ENCODE peak calls at places on chromosomes 13 and 19, in eight cellular contexts. One of them, this sample, is unnamed.

GRCh38 chr13:93227906-93228801 is 1.5 kb downstream of the GPC6 start:
- DNase-seq in ovary: peak
- DNase-seq in upper lobe of left lung: peak
- DNase-seq in cardiac fibroblast: peak
- DNase-seq in CD4-positive, alpha-beta T cell: no peak
- DNase-seq in keratinocyte: no peak
- DNase-seq in AG09309: peak
- DNase-seq in AG04449: no peak
- DNase-seq in this sample: peak

GRCh38 chr13:93002071-93002470 is 224.5 kb upstream of the GPC6 start:
- DNase-seq in ovary: no peak
- DNase-seq in upper lobe of left lung: no peak
- DNase-seq in cardiac fibroblast: no peak
- DNase-seq in CD4-positive, alpha-beta T cell: no peak
- DNase-seq in keratinocyte: no peak
- DNase-seq in AG09309: no peak
- DNase-seq in AG04449: no peak
- DNase-seq in this sample: no peak

GRCh38 chr19:19321143-19321577 is 531 bp downstream of the MAU2 start:
- DNase-seq in ovary: no peak
- DNase-seq in upper lobe of left lung: no peak
- DNase-seq in cardiac fibroblast: no peak
- DNase-seq in CD4-positive, alpha-beta T cell: no peak
- DNase-seq in keratinocyte: no peak
- DNase-seq in AG09309: no peak
- DNase-seq in AG04449: no peak
- DNase-seq in this sample: peak

GRCh38 chr13:52599037-52599852 is 43.0 kb upstream of the HNRNPA1L2 start:
- DNase-seq in ovary: no peak
- DNase-seq in upper lobe of left lung: no peak
- DNase-seq in cardiac fibroblast: peak
- DNase-seq in CD4-positive, alpha-beta T cell: no peak
- DNase-seq in keratinocyte: no peak
- DNase-seq in AG09309: no peak
- DNase-seq in AG04449: no peak
- DNase-seq in this sample: no peak

GRCh38 chr19:5826531-5827341 is 12.8 kb downstream of the FUT6 start:
- DNase-seq in ovary: no peak
- DNase-seq in upper lobe of left lung: no peak
- DNase-seq in cardiac fibroblast: peak
- DNase-seq in CD4-positive, alpha-beta T cell: no peak
- DNase-seq in keratinocyte: no peak
- DNase-seq in AG09309: no peak
- DNase-seq in AG04449: no peak
- DNase-seq in this sample: no peak

GRCh38 chr13:67146523-67147130 is 83.5 kb downstream of the PCDH9 start:
- DNase-seq in ovary: no peak
- DNase-seq in upper lobe of left lung: no peak
- DNase-seq in cardiac fibroblast: peak
- DNase-seq in CD4-positive, alpha-beta T cell: no peak
- DNase-seq in keratinocyte: no peak
- DNase-seq in AG09309: no peak
- DNase-seq in AG04449: no peak
- DNase-seq in this sample: no peak

GRCh38 chr19:55212447-55212846 is 3.1 kb upstream of the PTPRH start:
- DNase-seq in ovary: no peak
- DNase-seq in upper lobe of left lung: no peak
- DNase-seq in cardiac fibroblast: no peak
- DNase-seq in CD4-positive, alpha-beta T cell: no peak
- DNase-seq in keratinocyte: no peak
- DNase-seq in AG09309: no peak
- DNase-seq in AG04449: no peak
- DNase-seq in this sample: no peak

GRCh38 chr13:27712421-27712820 is 79.9 kb upstream of the GSX1 start:
- DNase-seq in ovary: no peak
- DNase-seq in upper lobe of left lung: no peak
- DNase-seq in cardiac fibroblast: peak
- DNase-seq in CD4-positive, alpha-beta T cell: peak
- DNase-seq in keratinocyte: no peak
- DNase-seq in AG09309: no peak
- DNase-seq in AG04449: no peak
- DNase-seq in this sample: no peak

GRCh38 chr19:44657211-44657921 is 13.7 kb downstream of the PVR start:
- DNase-seq in ovary: peak
- DNase-seq in upper lobe of left lung: peak
- DNase-seq in cardiac fibroblast: peak
- DNase-seq in CD4-positive, alpha-beta T cell: peak
- DNase-seq in keratinocyte: no peak
- DNase-seq in AG09309: no peak
- DNase-seq in AG04449: no peak
- DNase-seq in this sample: peak

GRCh38 chr13:68304287-68304893 is 1074.3 kb upstream of the PCDH9 start:
- DNase-seq in ovary: no peak
- DNase-seq in upper lobe of left lung: no peak
- DNase-seq in cardiac fibroblast: peak
- DNase-seq in CD4-positive, alpha-beta T cell: no peak
- DNase-seq in keratinocyte: no peak
- DNase-seq in AG09309: no peak
- DNase-seq in AG04449: no peak
- DNase-seq in this sample: no peak

GRCh38 chr19:54882758-54883157 is 8.7 kb downstream of the FCAR start:
- DNase-seq in ovary: no peak
- DNase-seq in upper lobe of left lung: no peak
- DNase-seq in cardiac fibroblast: no peak
- DNase-seq in CD4-positive, alpha-beta T cell: no peak
- DNase-seq in keratinocyte: no peak
- DNase-seq in AG09309: no peak
- DNase-seq in AG04449: no peak
- DNase-seq in this sample: no peak

GRCh38 chr13:49693191-49693733 is 2.0 kb upstream of the EBPL start:
- DNase-seq in ovary: no peak
- DNase-seq in upper lobe of left lung: no peak
- DNase-seq in cardiac fibroblast: peak
- DNase-seq in CD4-positive, alpha-beta T cell: no peak
- DNase-seq in keratinocyte: no peak
- DNase-seq in AG09309: no peak
- DNase-seq in AG04449: no peak
- DNase-seq in this sample: no peak

GRCh38 chr19:6667114-6667627 is 2.8 kb downstream of the TNFSF14 start:
- DNase-seq in ovary: no peak
- DNase-seq in upper lobe of left lung: no peak
- DNase-seq in cardiac fibroblast: no peak
- DNase-seq in CD4-positive, alpha-beta T cell: no peak
- DNase-seq in keratinocyte: no peak
- DNase-seq in AG09309: no peak
- DNase-seq in AG04449: no peak
- DNase-seq in this sample: no peak

GRCh38 chr19:2034729-2035589 is 16.1 kb downstream of the MKNK2 start:
- DNase-seq in ovary: peak
- DNase-seq in upper lobe of left lung: peak
- DNase-seq in cardiac fibroblast: peak
- DNase-seq in CD4-positive, alpha-beta T cell: no peak
- DNase-seq in keratinocyte: no peak
- DNase-seq in AG09309: no peak
- DNase-seq in AG04449: no peak
- DNase-seq in this sample: no peak

GRCh38 chr13:65505941-65506340 is 1724.2 kb downstream of the PCDH9 start:
- DNase-seq in ovary: no peak
- DNase-seq in upper lobe of left lung: no peak
- DNase-seq in cardiac fibroblast: no peak
- DNase-seq in CD4-positive, alpha-beta T cell: no peak
- DNase-seq in keratinocyte: no peak
- DNase-seq in AG09309: no peak
- DNase-seq in AG04449: no peak
- DNase-seq in this sample: no peak
- TF ChIP-seq CTCF in ovary: no peak
- TF ChIP-seq CTCF in upper lobe of left lung: no peak
- TF ChIP-seq CTCF in cardiac fibroblast: no peak
- TF ChIP-seq CTCF in CD4-positive, alpha-beta T cell: no peak
- TF ChIP-seq CTCF in keratinocyte: no peak
- TF ChIP-seq CTCF in AG09309: no peak
- TF ChIP-seq CTCF in AG04449: no peak
- TF ChIP-seq CTCF in this sample: no peak

DNA sequence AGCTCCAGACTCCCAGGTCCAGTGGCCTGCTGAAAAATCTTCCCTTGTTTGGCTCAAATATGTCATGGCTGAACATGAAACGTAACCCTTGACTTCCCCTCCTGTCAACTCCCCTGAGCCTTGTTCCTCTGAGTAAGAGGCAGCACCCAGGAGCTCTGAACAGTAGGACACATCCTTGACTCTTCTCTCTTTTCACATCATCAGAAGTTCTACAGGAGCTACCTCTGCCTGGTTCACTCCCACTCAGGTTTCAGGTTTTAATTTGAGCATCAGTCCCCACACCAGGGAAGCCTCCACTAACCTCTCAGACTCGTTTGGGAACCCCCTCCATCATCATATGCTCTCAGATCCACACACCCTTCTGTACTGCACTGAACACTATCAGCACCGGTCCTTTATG is 30.3 kb downstream of the ZNF823 start:
- DNase-seq in ovary: no peak
- DNase-seq in upper lobe of left lung: no peak
- DNase-seq in cardiac fibroblast: no peak
- DNase-seq in CD4-positive, alpha-beta T cell: no peak
- DNase-seq in keratinocyte: no peak
- DNase-seq in AG09309: no peak
- DNase-seq in AG04449: no peak
- DNase-seq in this sample: no peak
- TF ChIP-seq CTCF in ovary: no peak
- TF ChIP-seq CTCF in upper lobe of left lung: no peak
- TF ChIP-seq CTCF in cardiac fibroblast: no peak
- TF ChIP-seq CTCF in CD4-positive, alpha-beta T cell: no peak
- TF ChIP-seq CTCF in keratinocyte: no peak
- TF ChIP-seq CTCF in AG09309: no peak
- TF ChIP-seq CTCF in AG04449: no peak
- TF ChIP-seq CTCF in this sample: no peak

GRCh38 chr19:40822161-40822560 is 23.2 kb downstream of the EGLN2 start:
- DNase-seq in ovary: no peak
- DNase-seq in upper lobe of left lung: peak
- DNase-seq in cardiac fibroblast: no peak
- DNase-seq in CD4-positive, alpha-beta T cell: no peak
- DNase-seq in keratinocyte: no peak
- DNase-seq in AG09309: no peak
- DNase-seq in AG04449: no peak
- DNase-seq in this sample: no peak
- TF ChIP-seq CTCF in ovary: no peak
- TF ChIP-seq CTCF in upper lobe of left lung: no peak
- TF ChIP-seq CTCF in cardiac fibroblast: no peak
- TF ChIP-seq CTCF in CD4-positive, alpha-beta T cell: no peak
- TF ChIP-seq CTCF in keratinocyte: no peak
- TF ChIP-seq CTCF in AG09309: no peak
- TF ChIP-seq CTCF in AG04449: no peak
- TF ChIP-seq CTCF in this sample: no peak

GRCh38 chr13:21837841-21838551 is 167.1 kb downstream of the FGF9 start:
- DNase-seq in ovary: no peak
- DNase-seq in upper lobe of left lung: no peak
- DNase-seq in cardiac fibroblast: no peak
- DNase-seq in CD4-positive, alpha-beta T cell: no peak
- DNase-seq in keratinocyte: no peak
- DNase-seq in AG09309: no peak
- DNase-seq in AG04449: no peak
- DNase-seq in this sample: no peak
- TF ChIP-seq CTCF in ovary: no peak
- TF ChIP-seq CTCF in upper lobe of left lung: no peak
- TF ChIP-seq CTCF in cardiac fibroblast: no peak
- TF ChIP-seq CTCF in CD4-positive, alpha-beta T cell: no peak
- TF ChIP-seq CTCF in keratinocyte: no peak
- TF ChIP-seq CTCF in AG09309: no peak
- TF ChIP-seq CTCF in AG04449: no peak
- TF ChIP-seq CTCF in this sample: peak

DNA sequence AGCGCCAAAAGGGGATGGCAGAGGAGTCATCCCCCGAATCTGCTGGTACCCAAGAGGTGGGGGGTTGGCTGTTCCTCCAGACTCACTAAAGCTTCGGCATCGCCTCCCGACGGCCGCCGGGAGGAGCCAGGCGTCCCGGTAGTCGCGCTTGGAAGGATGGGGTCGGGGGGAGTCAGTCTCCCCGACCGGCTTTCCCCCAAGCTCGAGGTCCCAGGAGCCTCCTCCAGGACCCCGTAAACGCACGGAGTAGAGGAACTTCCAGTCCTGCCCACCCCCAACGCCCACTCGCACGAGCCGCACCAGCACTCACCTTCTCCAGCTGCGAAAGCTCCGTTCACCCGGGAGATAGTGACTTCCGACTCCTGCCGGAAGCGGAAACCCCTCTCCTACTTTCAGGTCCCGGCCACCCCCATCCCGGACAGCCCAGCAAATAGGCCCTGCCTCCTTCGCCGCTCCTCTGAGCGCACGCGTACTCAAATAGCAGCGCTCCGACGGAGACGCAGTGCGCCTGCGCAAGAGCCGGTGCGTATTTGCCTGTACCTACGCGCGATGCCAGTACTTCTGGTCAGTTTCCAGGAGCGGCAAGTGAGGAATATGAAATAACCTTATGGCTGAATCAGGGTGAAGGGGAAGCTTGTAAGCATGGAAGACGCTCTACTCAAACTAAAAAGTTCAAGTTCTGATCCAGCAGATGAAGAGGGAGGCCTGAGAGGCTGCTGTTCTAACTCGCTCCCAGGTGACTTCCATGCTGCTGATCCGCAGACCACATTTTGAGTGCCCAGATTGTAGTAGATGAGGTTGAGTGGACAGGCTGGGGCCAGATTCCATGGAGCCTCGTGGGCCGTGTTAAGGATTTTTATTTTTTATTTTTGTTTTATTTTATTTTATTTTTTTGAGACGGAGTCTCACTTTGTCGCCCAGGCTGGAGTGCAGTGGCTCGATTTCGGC is at the start of gene ELOF1:
- DNase-seq in ovary: peak
- DNase-seq in upper lobe of left lung: peak
- DNase-seq in cardiac fibroblast: peak
- DNase-seq in CD4-positive, alpha-beta T cell: peak
- DNase-seq in keratinocyte: peak
- DNase-seq in AG09309: peak
- DNase-seq in AG04449: peak
- DNase-seq in this sample: peak
- TF ChIP-seq CTCF in ovary: peak
- TF ChIP-seq CTCF in upper lobe of left lung: no peak
- TF ChIP-seq CTCF in cardiac fibroblast: peak
- TF ChIP-seq CTCF in CD4-positive, alpha-beta T cell: no peak
- TF ChIP-seq CTCF in keratinocyte: peak
- TF ChIP-seq CTCF in AG09309: peak
- TF ChIP-seq CTCF in AG04449: peak
- TF ChIP-seq CTCF in this sample: no peak

GRCh38 chr19:49635530-49636229 is 4.3 kb downstream of the RRAS start:
- DNase-seq in ovary: no peak
- DNase-seq in upper lobe of left lung: no peak
- DNase-seq in cardiac fibroblast: peak
- DNase-seq in CD4-positive, alpha-beta T cell: no peak
- DNase-seq in keratinocyte: no peak
- DNase-seq in AG09309: no peak
- DNase-seq in AG04449: no peak
- DNase-seq in this sample: no peak
- TF ChIP-seq CTCF in ovary: no peak
- TF ChIP-seq CTCF in upper lobe of left lung: no peak
- TF ChIP-seq CTCF in cardiac fibroblast: no peak
- TF ChIP-seq CTCF in CD4-positive, alpha-beta T cell: no peak
- TF ChIP-seq CTCF in keratinocyte: peak
- TF ChIP-seq CTCF in AG09309: no peak
- TF ChIP-seq CTCF in AG04449: peak
- TF ChIP-seq CTCF in this sample: no peak

This sample was measured in progenitor cell of endocrine pancreas.